ENCODE peak calls at places on chromosomes 7 and 10, in eight cellular contexts. N is fibroblast of lung; E is thoracic aorta; U is Karpas-422; R is OCI-LY7; K is aorta; F is CD8-positive, alpha-beta T cell; D is IMR-90. J is an unnamed sample.

GRCh38 chr7:96342036-96342435 is 20.1 kb upstream of the SLC25A13 start:
- DNase-seq in R (no peak), K (no peak), U (no peak), E (no peak), D (no peak), F (no peak), N (no peak), J (no peak)

GRCh38 chr10:127399635-127400034 is 149.5 kb upstream of the NPS start:
- DNase-seq in K (no peak), F (no peak), D (no peak), E (no peak), N (no peak), U (no peak), R (no peak), J (no peak)

GRCh38 chr7:104272767-104273384 is 55.5 kb upstream of the LHFPL3 start:
- DNase-seq in K (no peak), R (peak), D (peak), N (peak), E (no peak), U (peak), F (no peak), J (no peak)

GRCh38 chr7:49855281-49855980 is 82.0 kb downstream of the VWC2 start:
- DNase-seq in U (no peak), D (no peak), F (no peak), K (no peak), E (no peak), N (no peak), R (no peak), J (no peak)

GRCh38 chr7:117674617-117675016 is 194.8 kb downstream of the CFTR start:
- DNase-seq in R (no peak), E (no peak), U (no peak), F (no peak), K (no peak), D (no peak), N (no peak), J (no peak)

GRCh38 chr7:617614-618538 is 98.2 kb upstream of the PDGFA start:
- DNase-seq in U (no peak), E (no peak), R (no peak), F (no peak), K (peak), N (no peak), D (no peak), J (no peak)

GRCh38 chr10:104043185-104043830 is 42.4 kb downstream of the COL17A1 start:
- DNase-seq in R (no peak), U (no peak), D (no peak), E (no peak), N (peak), K (no peak), F (no peak), J (no peak)

GRCh38 chr7:31948041-31948440 is 122.2 kb downstream of the PDE1C start:
- DNase-seq in R (no peak), K (no peak), F (no peak), U (no peak), D (peak), E (no peak), N (peak), J (no peak)

GRCh38 chr10:4343798-4344370 is 482.1 kb upstream of the AKR1E2 start:
- DNase-seq in D (peak), U (no peak), F (no peak), K (no peak), N (peak), E (no peak), R (no peak), J (no peak)

GRCh38 chr7:3198316-3198715 is 102.7 kb upstream of the SDK1 start:
- DNase-seq in N (no peak), F (no peak), K (no peak), E (no peak), D (no peak), U (no peak), R (no peak), J (no peak)

GRCh38 chr10:92366412-92367021 is 75.5 kb downstream of the MARCHF5 start:
- DNase-seq in N (no peak), U (no peak), E (no peak), K (no peak), D (no peak), R (no peak), F (no peak), J (no peak)

GRCh38 chr7:7862393-7862792 is 106.2 kb upstream of the GLCCI1 start:
- DNase-seq in D (peak), E (no peak), K (no peak), N (peak), U (no peak), R (no peak), F (no peak), J (no peak)

GRCh38 chr10:25048463-25048862 is 32.1 kb downstream of the THNSL1 start:
- DNase-seq in F (no peak), K (peak), D (no peak), R (no peak), N (peak), U (no peak), E (no peak), J (no peak)

GRCh38 chr10:1270906-1271305 is 214.7 kb downstream of the WDR37 start:
- DNase-seq in D (no peak), U (no peak), E (no peak), K (no peak), F (no peak), R (no peak), N (no peak), J (no peak)

GRCh38 chr10:26439436-26440090 is 1.4 kb downstream of the APBB1IP start:
- DNase-seq in K (no peak), N (no peak), F (peak), R (peak), E (no peak), U (peak), D (no peak), J (no peak)

GRCh38 chr10:34305189-34305588 is 509.9 kb downstream of the PARD3 start:
- DNase-seq in F (no peak), U (peak), N (no peak), K (no peak), R (peak), D (no peak), E (no peak), J (no peak)

GRCh38 chr7:157612664-157613561 is 276.1 kb downstream of the DNAJB6 start:
- DNase-seq in E (no peak), U (no peak), R (no peak), K (peak), N (no peak), F (peak), D (no peak), J (no peak)

GRCh38 chr10:110901954-110902819 is 16.8 kb downstream of the BBIP1 start:
- DNase-seq in F (no peak), U (no peak), K (no peak), R (no peak), N (peak), E (no peak), D (peak), J (no peak)

GRCh38 chr10:114285961-114286441 is 46.9 kb downstream of the VWA2 start:
- DNase-seq in D (no peak), K (no peak), F (no peak), N (no peak), U (no peak), R (no peak), E (no peak), J (no peak)

GRCh38 chr7:132117636-132118035 is 458.6 kb downstream of the PLXNA4 start:
- DNase-seq in E (no peak), N (no peak), D (no peak), K (no peak), U (no peak), F (no peak), R (no peak), J (no peak)

GRCh38 chr7:36153571-36154097 is 580 bp downstream of the EEPD1 start:
- DNase-seq in R (no peak), K (peak), E (no peak), D (no peak), N (no peak), U (peak), F (no peak), J (peak)

GRCh38 chr7:114874170-114874569 is 47.7 kb upstream of the MDFIC start:
- DNase-seq in N (no peak), K (no peak), R (no peak), E (no peak), U (no peak), F (no peak), D (no peak), J (no peak)

GRCh38 chr7:117901089-117901797 is 28.0 kb upstream of the CTTNBP2 start:
- DNase-seq in U (no peak), F (no peak), R (no peak), N (no peak), E (no peak), D (no peak), K (no peak), J (peak)

GRCh38 chr10:111126981-111127848 is 50.4 kb downstream of the ADRA2A start:
- DNase-seq in U (no peak), F (no peak), R (no peak), K (no peak), D (no peak), E (no peak), N (no peak), J (peak)

GRCh38 chr10:33336606-33337334 is 2.3 kb upstream of the NRP1 start:
- DNase-seq in E (no peak), K (peak), D (no peak), R (no peak), U (no peak), F (no peak), N (no peak), J (peak)

GRCh38 chr7:84780158-84781124 is 406.4 kb downstream of the SEMA3D start:
- DNase-seq in F (no peak), D (no peak), N (no peak), K (peak), R (no peak), E (no peak), U (no peak), J (no peak)

GRCh38 chr7:78642751-78643150 is 810.7 kb downstream of the MAGI2 start:
- DNase-seq in U (no peak), K (no peak), D (no peak), R (no peak), E (no peak), N (no peak), F (no peak), J (no peak)

GRCh38 chr10:117797286-117797685 is 249.5 kb downstream of the RAB11FIP2 start:
- DNase-seq in K (no peak), E (no peak), U (no peak), R (no peak), N (no peak), D (no peak), F (no peak), J (no peak)

GRCh38 chr10:127449491-127449890 is 99.6 kb upstream of the NPS start:
- DNase-seq in E (no peak), K (no peak), F (no peak), U (no peak), R (no peak), D (no peak), N (no peak), J (no peak)

GRCh38 chr10:88379575-88379974 is 203.5 kb downstream of the RNLS start:
- DNase-seq in N (peak), D (peak), U (no peak), R (no peak), E (no peak), F (no peak), K (no peak), J (no peak)

DNA sequence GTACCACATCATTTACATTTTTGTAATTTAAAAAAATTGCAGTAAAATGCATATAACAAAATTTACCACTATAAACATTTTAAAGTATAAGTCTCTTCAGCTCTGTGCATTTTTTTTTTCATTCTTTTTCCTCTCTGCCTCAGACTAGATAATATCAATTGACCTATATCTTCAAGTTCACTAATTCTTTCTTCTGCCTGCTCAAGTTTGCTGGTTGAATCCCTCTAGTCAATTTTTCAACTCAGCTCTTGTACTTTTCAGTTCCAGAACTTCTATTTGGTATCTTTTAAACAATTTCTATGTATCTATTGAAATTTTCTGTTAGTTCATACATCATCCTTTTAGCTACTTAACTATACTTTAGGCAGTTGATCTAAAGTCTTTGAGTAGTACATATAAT is 112.0 kb downstream of the MICU1 start:
- DNase-seq in N (no peak), D (no peak), K (no peak), F (no peak), R (no peak), E (no peak), U (no peak), J (no peak)
- H3K27ac ChIP-seq in N (no peak), D (no peak), K (no peak), F (no peak), R (no peak), E (no peak), U (no peak), J (no peak)

DNA sequence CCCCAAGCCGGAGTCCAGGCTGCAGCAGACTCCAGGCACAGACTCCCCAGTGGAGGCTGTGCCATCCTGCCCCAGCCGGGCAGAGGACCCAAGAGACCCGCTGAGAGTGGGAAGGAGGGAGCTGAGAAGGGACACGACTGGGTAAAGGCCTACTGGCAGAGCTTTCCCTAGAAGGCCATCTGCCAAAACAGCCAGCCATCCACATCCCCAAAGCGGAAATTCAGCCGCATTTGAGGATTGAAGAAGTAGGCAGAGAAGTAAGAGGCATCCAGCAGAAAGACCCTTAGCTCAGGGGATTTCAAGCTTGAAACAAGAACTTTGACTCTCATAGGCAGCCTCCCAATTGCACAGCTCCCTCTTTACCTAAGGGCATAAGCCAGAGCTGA is 853 bp downstream of the CPXM2 start:
- DNase-seq in N (no peak), U (no peak), D (no peak), E (no peak), R (no peak), F (no peak), K (no peak), J (peak)
- H3K4me3 ChIP-seq in N (no peak), U (no peak), D (no peak), E (peak), R (no peak), F (no peak), K (peak), J (peak)

GRCh38 chr10:63671317-63671937 is 150.2 kb downstream of the REEP3 start:
- DNase-seq in N (peak), U (no peak), R (no peak), K (no peak), D (peak), E (no peak), F (no peak), J (no peak)

GRCh38 chr10:63673846-63674245 is 152.6 kb downstream of the REEP3 start:
- DNase-seq in F (no peak), D (no peak), E (no peak), N (no peak), U (no peak), K (no peak), R (no peak), J (no peak)

GRCh38 chr10:63672491-63672890 is 151.3 kb downstream of the REEP3 start:
- DNase-seq in D (no peak), K (no peak), E (no peak), F (no peak), N (no peak), R (no peak), U (no peak), J (no peak)

GRCh38 chr10:63675171-63675570 is 154.0 kb downstream of the REEP3 start:
- DNase-seq in D (peak), N (peak), R (no peak), E (no peak), K (no peak), F (no peak), U (no peak), J (no peak)

DNA sequence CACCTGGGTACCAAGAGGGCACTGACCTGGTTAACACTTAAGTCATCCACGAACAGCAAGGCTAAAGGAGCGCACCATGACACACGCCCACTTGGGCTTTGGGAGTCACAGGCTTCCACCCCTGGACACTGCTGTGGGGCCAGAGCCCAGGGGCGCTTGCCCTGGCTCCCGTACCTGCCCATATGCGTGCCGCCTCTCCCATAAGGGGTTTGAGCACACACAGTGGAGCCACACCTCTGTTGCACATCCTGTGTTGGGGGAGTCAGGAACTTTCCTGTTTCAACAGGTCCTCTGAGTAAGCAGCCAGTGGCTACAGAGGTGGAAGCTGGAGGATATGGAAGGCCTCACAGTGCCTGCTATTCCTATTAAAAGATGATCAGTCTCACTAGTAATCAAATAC is 152.0 kb downstream of the REEP3 start:
- DNase-seq in K (no peak), D (no peak), N (no peak), R (no peak), F (no peak), E (no peak), U (no peak), J (no peak)
- H3K27ac ChIP-seq in K (no peak), D (no peak), N (no peak), R (no peak), F (no peak), E (no peak), U (no peak), J (no peak)

GRCh38 chr7:27175005-27175625 is 995 bp upstream of the HOXA10 start:
- DNase-seq in D (no peak), U (no peak), N (no peak), R (no peak), K (peak), F (peak), E (no peak), J (no peak)
- H3K4me3 ChIP-seq in D (no peak), U (no peak), N (no peak), R (no peak), K (no peak), F (no peak), E (no peak), J (no peak)

J was measured in coronary artery.